ENCODE peak calls at places on chromosome 12, in nine cellular contexts. One of them, this sample, is unnamed.

GRCh38 chr12:4290011-4290790 is 16.6 kb downstream of the CCND2 start:
- DNase-seq in HFFc6: no peak
- DNase-seq in mammary epithelial cell: no peak
- DNase-seq in GM10248: no peak
- DNase-seq in CD4-positive, alpha-beta T cell: no peak
- DNase-seq in ascending aorta: no peak
- DNase-seq in transverse colon: no peak
- DNase-seq in hepatocyte: no peak
- DNase-seq in Calu3: no peak
- DNase-seq in this sample: no peak

GRCh38 chr12:76266797-76267196 is 81.4 kb downstream of the BBS10 start:
- DNase-seq in HFFc6: peak
- DNase-seq in mammary epithelial cell: peak
- DNase-seq in GM10248: no peak
- DNase-seq in CD4-positive, alpha-beta T cell: no peak
- DNase-seq in ascending aorta: no peak
- DNase-seq in transverse colon: no peak
- DNase-seq in hepatocyte: peak
- DNase-seq in Calu3: no peak
- DNase-seq in this sample: no peak

GRCh38 chr12:34294137-34294536 is 271.8 kb downstream of the ALG10 start:
- DNase-seq in HFFc6: no peak
- DNase-seq in mammary epithelial cell: no peak
- DNase-seq in GM10248: no peak
- DNase-seq in CD4-positive, alpha-beta T cell: no peak
- DNase-seq in ascending aorta: peak
- DNase-seq in transverse colon: no peak
- DNase-seq in hepatocyte: no peak
- DNase-seq in Calu3: no peak
- DNase-seq in this sample: no peak

GRCh38 chr12:10031771-10032175 is 1.3 kb downstream of the CLEC9A start:
- DNase-seq in HFFc6: peak
- DNase-seq in mammary epithelial cell: peak
- DNase-seq in GM10248: no peak
- DNase-seq in CD4-positive, alpha-beta T cell: no peak
- DNase-seq in ascending aorta: no peak
- DNase-seq in transverse colon: no peak
- DNase-seq in hepatocyte: no peak
- DNase-seq in Calu3: no peak
- DNase-seq in this sample: no peak

GRCh38 chr12:12996235-12996634 is 3.8 kb downstream of the HEBP1 start:
- DNase-seq in HFFc6: no peak
- DNase-seq in mammary epithelial cell: no peak
- DNase-seq in GM10248: no peak
- DNase-seq in CD4-positive, alpha-beta T cell: no peak
- DNase-seq in ascending aorta: no peak
- DNase-seq in transverse colon: no peak
- DNase-seq in hepatocyte: no peak
- DNase-seq in Calu3: no peak
- DNase-seq in this sample: no peak

GRCh38 chr12:82745062-82745461 is 58.4 kb downstream of the TMTC2 start:
- DNase-seq in HFFc6: no peak
- DNase-seq in mammary epithelial cell: no peak
- DNase-seq in GM10248: no peak
- DNase-seq in CD4-positive, alpha-beta T cell: no peak
- DNase-seq in ascending aorta: no peak
- DNase-seq in transverse colon: no peak
- DNase-seq in hepatocyte: no peak
- DNase-seq in Calu3: no peak
- DNase-seq in this sample: no peak

GRCh38 chr12:110641512-110641911 is 27.6 kb downstream of the TCTN1 start:
- DNase-seq in HFFc6: no peak
- DNase-seq in mammary epithelial cell: no peak
- DNase-seq in GM10248: no peak
- DNase-seq in CD4-positive, alpha-beta T cell: no peak
- DNase-seq in ascending aorta: no peak
- DNase-seq in transverse colon: no peak
- DNase-seq in hepatocyte: no peak
- DNase-seq in Calu3: no peak
- DNase-seq in this sample: no peak

GRCh38 chr12:1091350-1091749 is 100.3 kb downstream of the ERC1 start:
- DNase-seq in HFFc6: no peak
- DNase-seq in mammary epithelial cell: no peak
- DNase-seq in GM10248: no peak
- DNase-seq in CD4-positive, alpha-beta T cell: no peak
- DNase-seq in ascending aorta: no peak
- DNase-seq in transverse colon: no peak
- DNase-seq in hepatocyte: no peak
- DNase-seq in Calu3: no peak
- DNase-seq in this sample: no peak

GRCh38 chr12:1310684-1311083 is 283.7 kb downstream of the FBXL14 start:
- DNase-seq in HFFc6: no peak
- DNase-seq in mammary epithelial cell: no peak
- DNase-seq in GM10248: no peak
- DNase-seq in CD4-positive, alpha-beta T cell: no peak
- DNase-seq in ascending aorta: no peak
- DNase-seq in transverse colon: no peak
- DNase-seq in hepatocyte: no peak
- DNase-seq in Calu3: no peak
- DNase-seq in this sample: no peak

GRCh38 chr12:109709401-109710278 is 4.0 kb upstream of the FAM222A start:
- DNase-seq in HFFc6: no peak
- DNase-seq in mammary epithelial cell: peak
- DNase-seq in GM10248: no peak
- DNase-seq in CD4-positive, alpha-beta T cell: no peak
- DNase-seq in ascending aorta: no peak
- DNase-seq in transverse colon: no peak
- DNase-seq in hepatocyte: no peak
- DNase-seq in Calu3: peak
- DNase-seq in this sample: no peak

GRCh38 chr12:5442251-5443006 is 10.5 kb downstream of the NTF3 start:
- DNase-seq in HFFc6: peak
- DNase-seq in mammary epithelial cell: peak
- DNase-seq in GM10248: no peak
- DNase-seq in CD4-positive, alpha-beta T cell: no peak
- DNase-seq in ascending aorta: peak
- DNase-seq in transverse colon: no peak
- DNase-seq in hepatocyte: peak
- DNase-seq in Calu3: no peak
- DNase-seq in this sample: no peak

GRCh38 chr12:89969098-89969497 is 260.5 kb upstream of the ATP2B1 start:
- DNase-seq in HFFc6: no peak
- DNase-seq in mammary epithelial cell: peak
- DNase-seq in GM10248: no peak
- DNase-seq in CD4-positive, alpha-beta T cell: no peak
- DNase-seq in ascending aorta: no peak
- DNase-seq in transverse colon: no peak
- DNase-seq in hepatocyte: peak
- DNase-seq in Calu3: peak
- DNase-seq in this sample: no peak

GRCh38 chr12:31218203-31219025 is 107.5 kb downstream of the SINHCAF start:
- DNase-seq in HFFc6: no peak
- DNase-seq in mammary epithelial cell: no peak
- DNase-seq in GM10248: no peak
- DNase-seq in CD4-positive, alpha-beta T cell: no peak
- DNase-seq in ascending aorta: no peak
- DNase-seq in transverse colon: no peak
- DNase-seq in hepatocyte: no peak
- DNase-seq in Calu3: no peak
- DNase-seq in this sample: no peak

GRCh38 chr12:1796515-1797010 is 23.8 kb upstream of the LRTM2 start:
- DNase-seq in HFFc6: no peak
- DNase-seq in mammary epithelial cell: no peak
- DNase-seq in GM10248: peak
- DNase-seq in CD4-positive, alpha-beta T cell: peak
- DNase-seq in ascending aorta: peak
- DNase-seq in transverse colon: peak
- DNase-seq in hepatocyte: no peak
- DNase-seq in Calu3: no peak
- DNase-seq in this sample: no peak

GRCh38 chr12:28177461-28177860 is 12.8 kb upstream of the CCDC91 start:
- DNase-seq in HFFc6: peak
- DNase-seq in mammary epithelial cell: peak
- DNase-seq in GM10248: no peak
- DNase-seq in CD4-positive, alpha-beta T cell: no peak
- DNase-seq in ascending aorta: no peak
- DNase-seq in transverse colon: no peak
- DNase-seq in hepatocyte: no peak
- DNase-seq in Calu3: no peak
- DNase-seq in this sample: no peak

GRCh38 chr12:2664721-2665577 is 129.8 kb upstream of the FKBP4 start:
- DNase-seq in HFFc6: no peak
- DNase-seq in mammary epithelial cell: no peak
- DNase-seq in GM10248: no peak
- DNase-seq in CD4-positive, alpha-beta T cell: no peak
- DNase-seq in ascending aorta: peak
- DNase-seq in transverse colon: no peak
- DNase-seq in hepatocyte: no peak
- DNase-seq in Calu3: no peak
- DNase-seq in this sample: no peak

GRCh38 chr12:115320451-115320850 is 636.5 kb upstream of the TBX3 start:
- DNase-seq in HFFc6: no peak
- DNase-seq in mammary epithelial cell: no peak
- DNase-seq in GM10248: no peak
- DNase-seq in CD4-positive, alpha-beta T cell: no peak
- DNase-seq in ascending aorta: no peak
- DNase-seq in transverse colon: no peak
- DNase-seq in hepatocyte: no peak
- DNase-seq in Calu3: no peak
- DNase-seq in this sample: no peak

GRCh38 chr12:64696065-64696741 is 63.0 kb downstream of the GNS start:
- DNase-seq in HFFc6: peak
- DNase-seq in mammary epithelial cell: no peak
- DNase-seq in GM10248: no peak
- DNase-seq in CD4-positive, alpha-beta T cell: no peak
- DNase-seq in ascending aorta: no peak
- DNase-seq in transverse colon: no peak
- DNase-seq in hepatocyte: peak
- DNase-seq in Calu3: no peak
- DNase-seq in this sample: no peak
- TF ChIP-seq CTCF in HFFc6: peak
- TF ChIP-seq CTCF in mammary epithelial cell: peak
- TF ChIP-seq CTCF in GM10248: no peak
- TF ChIP-seq CTCF in CD4-positive, alpha-beta T cell: peak
- TF ChIP-seq CTCF in ascending aorta: peak
- TF ChIP-seq CTCF in transverse colon: peak
- TF ChIP-seq CTCF in hepatocyte: peak
- TF ChIP-seq CTCF in Calu3: peak
- TF ChIP-seq CTCF in this sample: peak

GRCh38 chr12:56645717-56646446 is at the start of gene ATP5F1B:
- DNase-seq in HFFc6: peak
- DNase-seq in mammary epithelial cell: peak
- DNase-seq in GM10248: peak
- DNase-seq in CD4-positive, alpha-beta T cell: peak
- DNase-seq in ascending aorta: peak
- DNase-seq in transverse colon: peak
- DNase-seq in hepatocyte: peak
- DNase-seq in Calu3: peak
- DNase-seq in this sample: peak
- TF ChIP-seq CTCF in HFFc6: no peak
- TF ChIP-seq CTCF in mammary epithelial cell: no peak
- TF ChIP-seq CTCF in GM10248: no peak
- TF ChIP-seq CTCF in CD4-positive, alpha-beta T cell: no peak
- TF ChIP-seq CTCF in ascending aorta: no peak
- TF ChIP-seq CTCF in transverse colon: no peak
- TF ChIP-seq CTCF in hepatocyte: no peak
- TF ChIP-seq CTCF in Calu3: no peak
- TF ChIP-seq CTCF in this sample: peak

GRCh38 chr12:15428632-15429031 is 106.3 kb downstream of the PTPRO start:
- DNase-seq in HFFc6: no peak
- DNase-seq in mammary epithelial cell: no peak
- DNase-seq in GM10248: no peak
- DNase-seq in CD4-positive, alpha-beta T cell: no peak
- DNase-seq in ascending aorta: no peak
- DNase-seq in transverse colon: no peak
- DNase-seq in hepatocyte: no peak
- DNase-seq in Calu3: no peak
- DNase-seq in this sample: no peak
- TF ChIP-seq CTCF in HFFc6: no peak
- TF ChIP-seq CTCF in mammary epithelial cell: peak
- TF ChIP-seq CTCF in GM10248: no peak
- TF ChIP-seq CTCF in CD4-positive, alpha-beta T cell: no peak
- TF ChIP-seq CTCF in ascending aorta: no peak
- TF ChIP-seq CTCF in transverse colon: no peak
- TF ChIP-seq CTCF in hepatocyte: no peak
- TF ChIP-seq CTCF in Calu3: no peak
- TF ChIP-seq CTCF in this sample: no peak

DNA sequence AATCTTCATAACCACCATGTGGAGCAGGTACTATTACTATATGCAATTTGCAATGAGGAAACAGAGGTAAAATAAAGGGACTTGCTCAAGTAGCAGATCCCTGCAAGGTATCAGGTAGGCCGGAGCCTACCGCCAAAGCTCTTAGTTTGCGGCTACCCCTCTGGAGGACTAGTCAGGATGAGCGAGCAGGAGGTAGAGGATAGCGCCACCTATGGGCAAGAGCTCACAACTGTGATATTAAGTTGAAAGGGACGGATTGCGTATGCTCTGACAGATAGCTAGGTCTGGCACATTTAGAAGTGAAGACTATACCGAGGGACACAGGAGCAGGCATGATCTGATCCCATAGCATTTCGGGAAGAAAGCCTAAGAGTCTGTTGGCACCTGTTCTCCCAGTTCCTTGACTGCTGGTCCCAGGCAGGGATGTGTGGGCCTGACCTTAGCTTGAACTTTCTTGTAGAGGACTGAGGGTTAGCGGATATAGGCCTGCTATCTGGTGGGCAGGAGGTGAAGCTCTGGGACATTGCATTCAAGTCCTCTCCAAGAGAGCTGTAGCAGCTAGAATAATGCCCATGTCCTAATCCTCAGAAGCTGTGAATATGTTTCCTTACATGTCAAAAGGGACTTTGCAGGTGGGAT is 48.0 kb downstream of the SLC17A8 start:
- DNase-seq in HFFc6: no peak
- DNase-seq in mammary epithelial cell: peak
- DNase-seq in GM10248: peak
- DNase-seq in CD4-positive, alpha-beta T cell: no peak
- DNase-seq in ascending aorta: no peak
- DNase-seq in transverse colon: peak
- DNase-seq in hepatocyte: peak
- DNase-seq in Calu3: peak
- DNase-seq in this sample: no peak
- TF ChIP-seq CTCF in HFFc6: peak
- TF ChIP-seq CTCF in mammary epithelial cell: peak
- TF ChIP-seq CTCF in GM10248: peak
- TF ChIP-seq CTCF in CD4-positive, alpha-beta T cell: peak
- TF ChIP-seq CTCF in ascending aorta: no peak
- TF ChIP-seq CTCF in transverse colon: no peak
- TF ChIP-seq CTCF in hepatocyte: peak
- TF ChIP-seq CTCF in Calu3: peak
- TF ChIP-seq CTCF in this sample: no peak

DNA sequence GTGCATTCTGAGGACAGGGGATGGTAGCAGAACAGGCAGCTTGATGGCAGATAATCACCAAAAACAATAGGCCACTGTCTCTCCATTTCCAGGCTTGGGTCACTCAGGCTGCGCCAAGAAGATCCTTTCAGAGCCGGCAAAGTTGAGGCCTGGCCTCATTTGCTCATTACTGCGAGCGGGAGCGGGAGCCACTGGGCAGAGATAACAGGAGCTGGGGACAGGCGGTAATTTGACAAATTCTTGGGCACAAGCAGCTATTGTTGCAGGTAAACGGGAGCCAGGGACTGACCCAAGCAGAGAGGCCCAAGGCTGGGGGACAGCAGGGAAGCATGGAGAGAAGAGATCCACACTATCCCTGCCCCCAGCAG is 2.1 kb downstream of the MSI1 start:
- DNase-seq in HFFc6: no peak
- DNase-seq in mammary epithelial cell: no peak
- DNase-seq in GM10248: no peak
- DNase-seq in CD4-positive, alpha-beta T cell: no peak
- DNase-seq in ascending aorta: no peak
- DNase-seq in transverse colon: no peak
- DNase-seq in hepatocyte: no peak
- DNase-seq in Calu3: no peak
- DNase-seq in this sample: no peak
- TF ChIP-seq CTCF in HFFc6: no peak
- TF ChIP-seq CTCF in mammary epithelial cell: no peak
- TF ChIP-seq CTCF in GM10248: no peak
- TF ChIP-seq CTCF in CD4-positive, alpha-beta T cell: no peak
- TF ChIP-seq CTCF in ascending aorta: no peak
- TF ChIP-seq CTCF in transverse colon: no peak
- TF ChIP-seq CTCF in hepatocyte: no peak
- TF ChIP-seq CTCF in Calu3: peak
- TF ChIP-seq CTCF in this sample: no peak

This sample was measured in mesothelial cell of epicardium.